ENCODE peak calls at places on chromosomes 12 and 14, in five cellular contexts. R is left ventricle myocardium inferior, A is astrocyte, P is adrenal gland, T is osteoblast. I is an unnamed sample. For H3K36me3 and H3K4me1, the result is how much of the 10 kb centered on the place peaks cover.

GRCh38 chr12:85130631-85131030 is 94.5 kb downstream of the LRRIQ1 start:
- DNase-seq in T (no peak), A (peak), R (no peak), P (no peak), I (no peak)

GRCh38 chr14:75040497-75040896 is 10.8 kb downstream of the MLH3 start:
- DNase-seq in T (no peak), A (no peak), R (no peak), P (no peak), I (no peak)

GRCh38 chr12:3432176-3432742 is 58.7 kb upstream of the PRMT8 start:
- DNase-seq in P (no peak), A (no peak), T (peak), R (no peak), I (no peak)

GRCh38 chr12:68236421-68237059 is 10.9 kb upstream of the IL26 start:
- DNase-seq in P (no peak), R (no peak), A (no peak), T (no peak), I (no peak)

GRCh38 chr12:26963413-26963812 is 25.1 kb downstream of the FGFR1OP2 start:
- DNase-seq in A (no peak), P (no peak), R (no peak), T (no peak), I (no peak)

GRCh38 chr12:22287056-22287455 is 47.5 kb downstream of the ST8SIA1 start:
- DNase-seq in R (no peak), P (no peak), T (no peak), A (no peak), I (no peak)

GRCh38 chr12:77590306-77590705 is 240.4 kb upstream of the NAV3 start:
- DNase-seq in R (no peak), T (no peak), P (no peak), A (no peak), I (no peak)

GRCh38 chr12:81866081-81866480 is 106.9 kb upstream of the PPFIA2 start:
- DNase-seq in R (no peak), P (no peak), A (no peak), T (no peak), I (no peak)

GRCh38 chr14:91968280-91968679 is 20.8 kb upstream of the FBLN5 start:
- DNase-seq in R (no peak), A (no peak), T (no peak), P (no peak), I (no peak)

GRCh38 chr12:67573456-67573855 is 75.1 kb upstream of the DYRK2 start:
- DNase-seq in A (no peak), R (no peak), P (no peak), T (no peak), I (no peak)

GRCh38 chr14:105271224-105271890 is 23.0 kb downstream of the BTBD6 start:
- DNase-seq in P (no peak), A (no peak), T (peak), R (no peak), I (no peak)

GRCh38 chr14:71400821-71401447 is 493.7 kb downstream of the PCNX1 start:
- DNase-seq in P (no peak), A (no peak), R (no peak), T (no peak), I (no peak)

GRCh38 chr12:10082057-10082874 is 16.5 kb downstream of the CLEC1A start:
- DNase-seq in R (no peak), T (no peak), A (no peak), P (no peak), I (no peak)

GRCh38 chr14:23174266-23174665 is 9.2 kb downstream of the SLC7A8 start:
- DNase-seq in R (no peak), T (no peak), A (no peak), P (no peak), I (no peak)

GRCh38 chr12:44847888-44848770 is 28.0 kb downstream of the NELL2 start:
- DNase-seq in R (no peak), T (peak), A (no peak), P (no peak), I (no peak)

GRCh38 chr12:108640802-108641445 is 7.2 kb upstream of the SELPLG start:
- DNase-seq in R (peak), T (no peak), P (peak), A (peak), I (no peak)

GRCh38 chr14:75125617-75126016 is 1.2 kb downstream of the NEK9 start:
- DNase-seq in R (no peak), A (peak), T (peak), P (no peak), I (no peak)

GRCh38 chr12:4112290-4112689 is 161.3 kb upstream of the CCND2 start:
- DNase-seq in T (no peak), P (no peak), A (no peak), R (no peak), I (no peak)

GRCh38 chr12:46489951-46490388 is 117.4 kb upstream of the SLC38A2 start:
- DNase-seq in P (no peak), A (peak), T (no peak), R (no peak), I (no peak)

GRCh38 chr14:92556863-92557543 is 43.4 kb downstream of the RIN3 start:
- DNase-seq in T (no peak), P (no peak), R (no peak), A (no peak), I (no peak)

GRCh38 chr12:58291106-58291505 is 349.7 kb downstream of the ATP23 start:
- DNase-seq in T (no peak), A (no peak), R (no peak), P (no peak), I (no peak)

GRCh38 chr12:110819646-110820045 is 27.1 kb upstream of the CCDC63 start:
- DNase-seq in R (no peak), T (no peak), A (no peak), P (no peak), I (no peak)

GRCh38 chr14:29895591-29896043 is 32.0 kb downstream of the PRKD1 start:
- DNase-seq in R (no peak), P (no peak), T (no peak), A (no peak), I (peak)

GRCh38 chr12:43501705-43502104 is 50.3 kb downstream of the ADAMTS20 start:
- DNase-seq in R (no peak), T (no peak), P (no peak), A (peak), I (no peak)

GRCh38 chr14:74549588-74549987 is 56.0 kb downstream of the ISCA2 start:
- DNase-seq in P (no peak), R (no peak), T (peak), A (no peak), I (no peak)

GRCh38 chr12:65649126-65649525 is 175.2 kb upstream of the HMGA2 start:
- DNase-seq in T (peak), P (no peak), R (no peak), A (peak), I (no peak)

GRCh38 chr12:46770501-46771183 is 55.2 kb downstream of the SLC38A4 start:
- DNase-seq in A (peak), P (peak), T (peak), R (no peak), I (no peak)

GRCh38 chr12:14948672-14949071 is 10.3 kb upstream of the ERP27 start:
- DNase-seq in T (no peak), A (peak), R (no peak), P (no peak), I (no peak)

GRCh38 chr12:96878704-96879103 is 28.4 kb upstream of the NEDD1 start:
- DNase-seq in T (peak), A (peak), R (no peak), P (no peak), I (no peak)

GRCh38 chr12:32435921-32436710 is 36.8 kb downstream of the FGD4 start:
- DNase-seq in T (no peak), P (no peak), R (no peak), A (peak), I (no peak)

GRCh38 chr12:92570056-92570753 is 132.6 kb upstream of the PLEKHG7 start:
- DNase-seq in R (no peak), P (peak), A (peak), T (no peak), I (no peak)

GRCh38 chr12:124466200-124467128 is 100.9 kb downstream of the NCOR2 start:
- DNase-seq in P (no peak), T (no peak), A (peak), R (peak), I (no peak)

DNA sequence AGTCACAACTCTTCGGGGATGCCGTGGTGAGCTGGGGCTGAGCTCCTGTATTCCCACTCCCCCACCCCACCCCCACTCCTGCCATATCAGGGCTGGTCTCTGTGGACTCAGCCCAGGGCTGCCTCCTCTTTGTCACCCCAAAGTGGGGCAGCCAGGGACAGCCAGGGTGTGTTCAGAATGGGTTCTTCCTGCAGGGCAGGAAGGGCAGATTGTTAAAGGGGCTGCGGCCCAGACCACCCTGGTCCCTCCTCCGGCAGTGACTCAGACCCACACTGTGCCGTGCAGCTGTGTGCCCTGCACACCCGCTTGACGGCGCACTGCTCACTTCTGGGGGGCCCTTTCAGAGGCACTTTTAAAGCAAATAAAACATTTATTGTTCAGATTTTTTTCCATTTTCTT is 9.3 kb downstream of the SLC48A1 start:
- DNase-seq in A (no peak), R (no peak), P (no peak), T (no peak), I (peak)
- H3K36me3 ChIP-seq in A (under half), R (half or more), P (under half), T (half or more), I (half or more)

GRCh38 chr12:122839907-122840554 is 4.8 kb downstream of the HIP1R start:
- DNase-seq in T (peak), R (no peak), A (no peak), P (no peak), I (no peak)

GRCh38 chr12:122841544-122842321 is 6.5 kb downstream of the HIP1R start:
- DNase-seq in T (peak), A (peak), P (peak), R (no peak), I (no peak)

GRCh38 chr12:122838841-122839240 is 3.6 kb downstream of the HIP1R start:
- DNase-seq in P (no peak), A (no peak), R (no peak), T (no peak), I (no peak)

GRCh38 chr12:122842505-122843405 is 7.5 kb downstream of the HIP1R start:
- DNase-seq in A (no peak), P (peak), T (peak), R (no peak), I (no peak)

DNA sequence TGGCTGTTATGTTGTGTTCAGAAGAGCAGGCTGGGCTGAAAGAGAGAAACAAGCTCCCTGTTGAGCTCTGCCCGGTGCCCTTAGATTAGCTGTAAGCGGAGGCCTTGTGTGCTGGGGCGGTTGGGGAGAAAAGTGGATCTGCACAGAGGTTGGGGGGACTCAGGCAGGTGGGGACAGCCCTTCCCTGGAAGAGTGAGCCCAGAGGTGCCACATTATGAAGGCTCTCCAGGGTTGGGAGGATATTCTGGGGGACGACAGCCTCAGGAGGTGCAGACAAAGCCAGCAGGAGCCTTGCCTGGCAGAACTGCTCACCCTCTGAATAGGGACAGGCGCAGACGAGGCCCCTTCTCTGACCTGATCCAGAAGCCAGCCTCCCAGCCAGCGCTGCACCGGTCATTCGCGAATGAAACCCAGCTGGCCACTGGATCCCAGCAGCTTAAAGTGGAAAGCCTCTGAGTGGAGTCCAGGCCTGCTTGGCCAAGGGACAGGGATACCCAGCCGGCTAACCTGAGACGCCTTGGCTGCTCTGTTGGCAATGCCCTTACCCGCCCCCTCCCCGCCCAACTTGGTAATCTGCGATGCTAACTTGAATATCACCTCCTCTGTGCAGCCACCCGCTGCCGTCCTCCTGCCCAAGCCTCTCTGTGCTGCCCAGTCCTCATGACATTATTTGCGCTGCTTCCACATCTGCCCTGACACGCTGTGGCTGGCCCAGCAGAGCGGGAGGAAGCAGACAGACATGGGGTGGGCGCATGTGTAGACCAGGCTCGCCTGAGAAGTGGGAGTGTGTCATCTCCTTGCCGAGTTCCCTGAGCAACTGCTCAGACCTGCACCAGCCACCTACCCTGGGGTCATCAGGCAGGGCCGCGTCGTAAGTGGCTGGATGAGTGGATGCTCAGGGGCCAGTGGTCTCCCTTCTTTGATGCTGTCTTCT is 5.6 kb downstream of the HIP1R start:
- DNase-seq in T (peak), A (no peak), P (no peak), R (no peak), I (no peak)
- H3K4me1 ChIP-seq in T (under half), A (under half), P (under half), R (half or more), I (under half)

GRCh38 chr12:132214906-132215643 is 70.8 kb downstream of the NOC4L start:
- DNase-seq in T (no peak), R (no peak), A (no peak), P (no peak), I (no peak)
- TF ChIP-seq CTCF in T (no peak), R (no peak), A (no peak), P (no peak), I (no peak)

GRCh38 chr12:82948462-82948861 is 261.8 kb downstream of the TMTC2 start:
- DNase-seq in P (no peak), A (no peak), T (no peak), R (no peak), I (no peak)
- H3K36me3 ChIP-seq in P (under half), A (under half), T (under half), R (under half), I (under half)